ENCODE peak calls at places on chromosome 1, in seven cellular contexts. Y, E, N, A, I, M and B are unnamed samples.

GRCh38 chr1:235703516-235703915 is 53.9 kb upstream of the GNG4 start:
- DNase-seq in E (no peak), M (peak), N (peak), Y (no peak), I (no peak), A (no peak), B (peak)

GRCh38 chr1:47487826-47488450 is 50.1 kb downstream of the FOXD2 start:
- DNase-seq in A (no peak), Y (no peak), E (no peak), N (no peak), I (no peak), M (peak), B (peak)

GRCh38 chr1:41499591-41499990 is 15.1 kb upstream of the EDN2 start:
- DNase-seq in M (no peak), Y (no peak), N (no peak), E (no peak), I (no peak), A (no peak), B (no peak)

GRCh38 chr1:212752934-212753497 is 38.6 kb downstream of the NSL1 start:
- DNase-seq in E (no peak), Y (peak), I (no peak), A (no peak), N (no peak), M (peak), B (no peak)

GRCh38 chr1:64598100-64598571 is 128.2 kb downstream of the CACHD1 start:
- DNase-seq in I (no peak), Y (no peak), N (peak), A (peak), E (no peak), M (peak), B (peak)

GRCh38 chr1:183872406-183872805 is 67.5 kb downstream of the RGL1 start:
- DNase-seq in N (peak), Y (no peak), E (no peak), I (no peak), M (peak), A (peak), B (no peak)

GRCh38 chr1:21312407-21312992 is 22.2 kb upstream of the ECE1 start:
- DNase-seq in E (no peak), A (no peak), M (no peak), Y (no peak), I (no peak), N (no peak), B (no peak)

GRCh38 chr1:207298666-207299065 is 22.8 kb upstream of the CD55 start:
- DNase-seq in E (no peak), M (no peak), N (peak), Y (no peak), A (no peak), I (no peak), B (peak)

GRCh38 chr1:50110656-50111055 is 1.9 kb downstream of the ELAVL4 start:
- DNase-seq in A (no peak), Y (no peak), E (no peak), N (no peak), I (peak), M (no peak), B (no peak)